ENCODE peak calls at places on chromosomes 4 and X, in nine cellular contexts. X, Y, L, S, A, U, B, E and V are unnamed samples.

GRCh38 chrX:107571296-107571998 is 56.9 kb upstream of the PRPS1 start:
- DNase-seq in A (peak), E (no peak), B (peak), U (no peak), X (no peak), L (no peak), S (peak), Y (no peak), V (no peak)

GRCh38 chr4:143085644-143086043 is 99.1 kb upstream of the USP38 start:
- DNase-seq in S (no peak), E (no peak), L (no peak), Y (no peak), B (no peak), A (no peak), U (no peak), X (no peak), V (no peak)

GRCh38 chr4:109803924-109804571 is 2.2 kb upstream of the CFI start:
- DNase-seq in S (peak), A (peak), Y (no peak), B (peak), E (no peak), L (peak), U (no peak), X (peak), V (no peak)

GRCh38 chr4:53790286-53790685 is 199.0 kb upstream of the LNX1 start:
- DNase-seq in U (no peak), S (no peak), E (no peak), Y (no peak), L (no peak), X (no peak), A (no peak), B (no peak), V (no peak)

GRCh38 chrX:41922694-41923171 is 621 bp downstream of the CASK start:
- DNase-seq in A (no peak), S (peak), B (no peak), Y (peak), L (peak), E (peak), X (peak), U (peak), V (peak)

GRCh38 chr4:78031457-78031856 is 25.7 kb upstream of the FRAS1 start:
- DNase-seq in L (no peak), E (no peak), Y (no peak), B (no peak), X (peak), A (no peak), S (no peak), U (no peak), V (no peak)

GRCh38 chr4:177225605-177226004 is 84.1 kb upstream of the NEIL3 start:
- DNase-seq in E (no peak), Y (no peak), X (no peak), A (no peak), S (no peak), L (no peak), U (no peak), B (no peak), V (no peak)

GRCh38 chrX:2417205-2417604 is 83.6 kb downstream of the DHRSX start:
- DNase-seq in S (no peak), L (no peak), A (no peak), E (no peak), X (no peak), U (no peak), B (peak), Y (no peak), V (no peak)

GRCh38 chrX:41881166-41881565 is 42.2 kb downstream of the CASK start:
- DNase-seq in Y (no peak), E (no peak), U (no peak), A (no peak), L (no peak), B (no peak), S (no peak), X (no peak), V (no peak)

GRCh38 chr4:153799708-153800074 is 10.8 kb upstream of the SFRP2 start:
- DNase-seq in L (no peak), Y (no peak), B (no peak), X (peak), E (no peak), A (no peak), S (no peak), U (no peak), V (no peak)

GRCh38 chr4:24933684-24934275 is 20.9 kb upstream of the CCDC149 start:
- DNase-seq in U (no peak), S (no peak), B (no peak), E (no peak), Y (no peak), L (no peak), A (no peak), X (peak), V (no peak)

GRCh38 chr4:144583658-144584057 is 62.3 kb upstream of the HHIP start:
- DNase-seq in B (no peak), E (no peak), A (no peak), Y (no peak), L (no peak), X (no peak), S (peak), U (no peak), V (no peak)

GRCh38 chrX:7083468-7084396 is 63.8 kb upstream of the STS start:
- DNase-seq in Y (peak), B (peak), X (no peak), L (peak), S (peak), A (peak), E (no peak), U (no peak), V (no peak)

GRCh38 chr4:173505924-173506779 is 23.9 kb downstream of the HAND2 start:
- DNase-seq in S (peak), E (peak), U (peak), Y (peak), A (peak), B (peak), X (peak), L (peak), V (no peak)

GRCh38 chr4:52059372-52059771 is 8.3 kb downstream of the SPATA18 start:
- DNase-seq in B (no peak), L (no peak), S (peak), U (no peak), Y (no peak), E (no peak), A (no peak), X (no peak), V (no peak)

GRCh38 chrX:45710081-45710801 is 509.6 kb upstream of the DIPK2B start:
- DNase-seq in A (no peak), S (peak), X (no peak), U (no peak), B (peak), E (no peak), L (no peak), Y (peak), V (no peak)

GRCh38 chr4:81421346-81422218 is 50.1 kb downstream of the RASGEF1B start:
- DNase-seq in S (no peak), Y (no peak), B (peak), X (peak), L (no peak), A (no peak), U (no peak), E (no peak), V (no peak)

GRCh38 chr4:5821665-5822358 is 71.1 kb downstream of the CRMP1 start:
- DNase-seq in A (no peak), E (no peak), S (no peak), L (no peak), U (peak), B (no peak), Y (no peak), X (peak), V (no peak)

GRCh38 chr4:24203896-24204295 is 314.0 kb upstream of the PPARGC1A start:
- DNase-seq in Y (no peak), X (no peak), S (no peak), A (no peak), U (no peak), L (no peak), E (no peak), B (no peak), V (no peak)

GRCh38 chr4:3689006-3689405 is 77.2 kb upstream of the ADRA2C start:
- DNase-seq in S (no peak), E (no peak), U (no peak), L (no peak), B (no peak), Y (no peak), A (no peak), X (no peak), V (peak)

GRCh38 chr4:3292571-3293409 is at the start of gene RGS12:
- DNase-seq in S (peak), X (peak), U (peak), Y (peak), A (peak), B (peak), E (peak), L (peak), V (peak)

GRCh38 chrX:137882960-137883359 is 317.0 kb downstream of the ZIC3 start:
- DNase-seq in E (no peak), A (no peak), B (no peak), L (no peak), X (no peak), U (no peak), S (no peak), Y (no peak), V (no peak)

GRCh38 chr4:185238261-185238681 is 28.9 kb downstream of the SNX25 start:
- DNase-seq in U (no peak), A (no peak), E (no peak), S (peak), X (no peak), L (no peak), B (no peak), Y (no peak), V (no peak)

GRCh38 chr4:144955104-144955503 is 142.9 kb downstream of the ANAPC10 start:
- DNase-seq in E (no peak), X (peak), S (peak), A (no peak), B (peak), L (peak), Y (no peak), U (no peak), V (no peak)

GRCh38 chrX:84155938-84156337 is 32.1 kb downstream of the RPS6KA6 start:
- DNase-seq in Y (no peak), X (no peak), E (no peak), U (no peak), B (no peak), L (no peak), S (peak), A (no peak), V (no peak)

GRCh38 chrX:78092296-78092695 is 11.8 kb upstream of the PGK1 start:
- DNase-seq in E (no peak), B (peak), S (peak), Y (peak), L (peak), U (peak), A (peak), X (peak), V (no peak)

GRCh38 chr4:155535802-155536454 is 130.7 kb upstream of the GUCY1A1 start:
- DNase-seq in L (no peak), S (no peak), A (no peak), Y (no peak), E (no peak), X (peak), U (no peak), B (no peak), V (no peak)

GRCh38 chr4:123579961-123580360 is 183.4 kb downstream of the SPRY1 start:
- DNase-seq in L (no peak), B (no peak), S (peak), E (no peak), A (no peak), X (no peak), U (no peak), Y (no peak), V (no peak)

GRCh38 chr4:73621357-73621756 is 1.1 kb upstream of the RASSF6 start:
- DNase-seq in L (no peak), Y (no peak), S (no peak), B (no peak), E (no peak), U (no peak), A (no peak), X (no peak), V (no peak)

GRCh38 chr4:61199869-61200194 is 294 bp upstream of the ADGRL3 start:
- DNase-seq in U (no peak), A (peak), L (no peak), B (no peak), X (no peak), S (no peak), Y (no peak), E (no peak), V (no peak)

GRCh38 chrX:120310861-120311631 is at the start of gene TMEM255A:
- DNase-seq in B (no peak), X (peak), L (no peak), E (no peak), A (no peak), S (no peak), U (peak), Y (no peak), V (peak)

GRCh38 chr4:94895081-94895480 is 137.3 kb downstream of the BMPR1B start:
- DNase-seq in S (peak), X (no peak), A (no peak), U (no peak), Y (no peak), E (no peak), B (no peak), L (no peak), V (no peak)

GRCh38 chr4:21948347-21949072 is at the start of gene KCNIP4:
- DNase-seq in S (peak), L (no peak), Y (no peak), U (peak), E (peak), A (peak), X (peak), B (no peak), V (peak)

GRCh38 chr4:135185256-135185655 is 983.7 kb upstream of the PABPC4L start:
- DNase-seq in U (no peak), E (no peak), S (no peak), B (no peak), Y (no peak), X (no peak), L (no peak), A (no peak), V (no peak)